ENCODE peak calls at places on chromosome 4, in seven cellular contexts. One of them, this sample, is unnamed.

GRCh38 chr4:72969957-72970356 is 99.6 kb downstream of the COX18 start:
- DNase-seq in ovary: peak; percentile 20
- DNase-seq in right lobe of liver: no peak
- DNase-seq in mucosa of descending colon: no peak
- DNase-seq in colonic mucosa: no peak
- DNase-seq in K562: no peak
- DNase-seq in CD8-positive, alpha-beta T cell: no peak
- DNase-seq in this sample: no peak

GRCh38 chr4:38235338-38235737 is 275.1 kb downstream of the PTTG2 start:
- DNase-seq in right lobe of liver: no peak
- DNase-seq in ovary: no peak
- DNase-seq in CD8-positive, alpha-beta T cell: no peak
- DNase-seq in colonic mucosa: no peak
- DNase-seq in K562: no peak
- DNase-seq in mucosa of descending colon: no peak
- DNase-seq in this sample: no peak

GRCh38 chr4:109206610-109207009 is 95.8 kb downstream of the COL25A1 start:
- DNase-seq in K562: no peak
- DNase-seq in colonic mucosa: no peak
- DNase-seq in CD8-positive, alpha-beta T cell: no peak
- DNase-seq in mucosa of descending colon: no peak
- DNase-seq in right lobe of liver: no peak
- DNase-seq in ovary: no peak
- DNase-seq in this sample: no peak

GRCh38 chr4:20684852-20685763 is 15.2 kb upstream of the PACRGL start:
- DNase-seq in mucosa of descending colon: no peak
- DNase-seq in K562: peak; percentile 28
- DNase-seq in CD8-positive, alpha-beta T cell: no peak
- DNase-seq in ovary: no peak
- DNase-seq in colonic mucosa: no peak
- DNase-seq in right lobe of liver: no peak
- DNase-seq in this sample: no peak

GRCh38 chr4:152807294-152807829 is 27.6 kb downstream of the ARFIP1 start:
- DNase-seq in CD8-positive, alpha-beta T cell: no peak
- DNase-seq in right lobe of liver: no peak
- DNase-seq in colonic mucosa: no peak
- DNase-seq in mucosa of descending colon: no peak
- DNase-seq in K562: no peak
- DNase-seq in ovary: no peak
- DNase-seq in this sample: no peak

GRCh38 chr4:189940178-189941004 is at the start of gene FRG1:
- DNase-seq in right lobe of liver: peak; percentile 97
- DNase-seq in K562: peak; percentile 95
- DNase-seq in colonic mucosa: peak; percentile 95
- DNase-seq in mucosa of descending colon: peak; percentile 97
- DNase-seq in CD8-positive, alpha-beta T cell: peak; percentile 96
- DNase-seq in ovary: peak; percentile 95
- DNase-seq in this sample: peak; percentile 97

GRCh38 chr4:18082254-18082653 is 60.7 kb upstream of the LCORL start:
- DNase-seq in ovary: no peak
- DNase-seq in CD8-positive, alpha-beta T cell: no peak
- DNase-seq in right lobe of liver: no peak
- DNase-seq in mucosa of descending colon: no peak
- DNase-seq in colonic mucosa: no peak
- DNase-seq in K562: no peak
- DNase-seq in this sample: no peak

GRCh38 chr4:81166431-81166830 is 48.6 kb downstream of the PRKG2 start:
- DNase-seq in K562: no peak
- DNase-seq in ovary: no peak
- DNase-seq in colonic mucosa: no peak
- DNase-seq in right lobe of liver: no peak
- DNase-seq in CD8-positive, alpha-beta T cell: no peak
- DNase-seq in mucosa of descending colon: no peak
- DNase-seq in this sample: no peak

GRCh38 chr4:126306152-126306869 is 991.6 kb downstream of the FAT4 start:
- DNase-seq in ovary: no peak
- DNase-seq in colonic mucosa: no peak
- DNase-seq in mucosa of descending colon: no peak
- DNase-seq in CD8-positive, alpha-beta T cell: no peak
- DNase-seq in K562: no peak
- DNase-seq in right lobe of liver: no peak
- DNase-seq in this sample: no peak

GRCh38 chr4:78362310-78362709 is 189.3 kb upstream of the ANXA3 start:
- DNase-seq in ovary: no peak
- DNase-seq in right lobe of liver: no peak
- DNase-seq in colonic mucosa: no peak
- DNase-seq in CD8-positive, alpha-beta T cell: no peak
- DNase-seq in K562: no peak
- DNase-seq in mucosa of descending colon: no peak
- DNase-seq in this sample: no peak

GRCh38 chr4:73897380-73898136 is 28.4 kb downstream of the CXCL1 start:
- DNase-seq in ovary: no peak
- DNase-seq in mucosa of descending colon: no peak
- DNase-seq in right lobe of liver: no peak
- DNase-seq in K562: no peak
- DNase-seq in CD8-positive, alpha-beta T cell: no peak
- DNase-seq in colonic mucosa: no peak
- DNase-seq in this sample: no peak

GRCh38 chr4:41572414-41572986 is 34.5 kb downstream of the LIMCH1 start:
- DNase-seq in CD8-positive, alpha-beta T cell: no peak
- DNase-seq in ovary: no peak
- DNase-seq in right lobe of liver: no peak
- DNase-seq in colonic mucosa: no peak
- DNase-seq in mucosa of descending colon: no peak
- DNase-seq in K562: no peak
- DNase-seq in this sample: no peak

GRCh38 chr4:15786743-15787142 is 8.6 kb downstream of the CD38 start:
- DNase-seq in right lobe of liver: no peak
- DNase-seq in ovary: no peak
- DNase-seq in K562: no peak
- DNase-seq in CD8-positive, alpha-beta T cell: no peak
- DNase-seq in colonic mucosa: no peak
- DNase-seq in mucosa of descending colon: no peak
- DNase-seq in this sample: no peak

GRCh38 chr4:122152699-122153328 is 683 bp downstream of the BLTP1 start:
- DNase-seq in right lobe of liver: peak; percentile 57
- DNase-seq in mucosa of descending colon: peak; percentile 73
- DNase-seq in CD8-positive, alpha-beta T cell: peak; percentile 3
- DNase-seq in ovary: no peak
- DNase-seq in K562: peak; percentile 37
- DNase-seq in colonic mucosa: peak; percentile 54
- DNase-seq in this sample: no peak

GRCh38 chr4:148883891-148884290 is 441.7 kb upstream of the NR3C2 start:
- DNase-seq in K562: no peak
- DNase-seq in colonic mucosa: no peak
- DNase-seq in CD8-positive, alpha-beta T cell: no peak
- DNase-seq in mucosa of descending colon: no peak
- DNase-seq in ovary: no peak
- DNase-seq in right lobe of liver: no peak
- DNase-seq in this sample: no peak

GRCh38 chr4:73435984-73436383 is at the start of gene AFP:
- DNase-seq in ovary: no peak
- DNase-seq in colonic mucosa: no peak
- DNase-seq in CD8-positive, alpha-beta T cell: no peak
- DNase-seq in mucosa of descending colon: no peak
- DNase-seq in right lobe of liver: no peak
- DNase-seq in K562: no peak
- DNase-seq in this sample: no peak

GRCh38 chr4:101420661-101421060 is 73.3 kb upstream of the PPP3CA start:
- DNase-seq in CD8-positive, alpha-beta T cell: no peak
- DNase-seq in mucosa of descending colon: no peak
- DNase-seq in right lobe of liver: no peak
- DNase-seq in colonic mucosa: no peak
- DNase-seq in K562: no peak
- DNase-seq in ovary: no peak
- DNase-seq in this sample: no peak

GRCh38 chr4:157195374-157195773 is 25.2 kb upstream of the GRIA2 start:
- DNase-seq in ovary: no peak
- DNase-seq in CD8-positive, alpha-beta T cell: no peak
- DNase-seq in K562: no peak
- DNase-seq in colonic mucosa: no peak
- DNase-seq in mucosa of descending colon: no peak
- DNase-seq in right lobe of liver: no peak
- DNase-seq in this sample: no peak

GRCh38 chr4:144611850-144612249 is 34.1 kb upstream of the HHIP start:
- DNase-seq in K562: peak; percentile 18
- DNase-seq in ovary: no peak
- DNase-seq in mucosa of descending colon: no peak
- DNase-seq in colonic mucosa: no peak
- DNase-seq in right lobe of liver: no peak
- DNase-seq in CD8-positive, alpha-beta T cell: no peak
- DNase-seq in this sample: peak; percentile 17

GRCh38 chr4:87010192-87010591 is 75.4 kb downstream of the AFF1 start:
- DNase-seq in right lobe of liver: no peak
- DNase-seq in CD8-positive, alpha-beta T cell: no peak
- DNase-seq in colonic mucosa: no peak
- DNase-seq in K562: peak; percentile 42
- DNase-seq in ovary: no peak
- DNase-seq in mucosa of descending colon: no peak
- DNase-seq in this sample: no peak

GRCh38 chr4:87011340-87012034 is 76.7 kb downstream of the AFF1 start:
- DNase-seq in K562: peak; percentile 84
- DNase-seq in CD8-positive, alpha-beta T cell: no peak
- DNase-seq in mucosa of descending colon: no peak
- DNase-seq in ovary: no peak
- DNase-seq in colonic mucosa: peak; percentile 45
- DNase-seq in right lobe of liver: no peak
- DNase-seq in this sample: no peak

GRCh38 chr4:87014284-87014782 is 79.5 kb downstream of the AFF1 start:
- DNase-seq in mucosa of descending colon: no peak
- DNase-seq in right lobe of liver: no peak
- DNase-seq in K562: no peak
- DNase-seq in ovary: no peak
- DNase-seq in CD8-positive, alpha-beta T cell: no peak
- DNase-seq in colonic mucosa: no peak
- DNase-seq in this sample: no peak

GRCh38 chr4:87009095-87009648 is 74.4 kb downstream of the AFF1 start:
- DNase-seq in colonic mucosa: peak; percentile 62
- DNase-seq in ovary: no peak
- DNase-seq in K562: peak; percentile 50
- DNase-seq in CD8-positive, alpha-beta T cell: no peak
- DNase-seq in right lobe of liver: no peak
- DNase-seq in mucosa of descending colon: peak; percentile 37
- DNase-seq in this sample: no peak

GRCh38 chr4:87012265-87012953 is 77.6 kb downstream of the AFF1 start:
- DNase-seq in K562: no peak
- DNase-seq in CD8-positive, alpha-beta T cell: no peak
- DNase-seq in right lobe of liver: no peak
- DNase-seq in mucosa of descending colon: no peak
- DNase-seq in colonic mucosa: peak; percentile 61
- DNase-seq in ovary: no peak
- DNase-seq in this sample: peak; percentile 66
- H3K4me1 ChIP-seq in K562: peaks cover 36% of the 10 kb centered on the region
- H3K4me1 ChIP-seq in CD8-positive, alpha-beta T cell: peaks cover 57% of the 10 kb centered on the region
- H3K4me1 ChIP-seq in right lobe of liver: no peaks in the 10 kb centered on the region
- H3K4me1 ChIP-seq in mucosa of descending colon: peaks cover 56% of the 10 kb centered on the region
- H3K4me1 ChIP-seq in colonic mucosa: no peaks in the 10 kb centered on the region
- H3K4me1 ChIP-seq in ovary: peaks cover 8% of the 10 kb centered on the region
- H3K4me1 ChIP-seq in this sample: peaks cover 76% of the 10 kb centered on the region

DNA sequence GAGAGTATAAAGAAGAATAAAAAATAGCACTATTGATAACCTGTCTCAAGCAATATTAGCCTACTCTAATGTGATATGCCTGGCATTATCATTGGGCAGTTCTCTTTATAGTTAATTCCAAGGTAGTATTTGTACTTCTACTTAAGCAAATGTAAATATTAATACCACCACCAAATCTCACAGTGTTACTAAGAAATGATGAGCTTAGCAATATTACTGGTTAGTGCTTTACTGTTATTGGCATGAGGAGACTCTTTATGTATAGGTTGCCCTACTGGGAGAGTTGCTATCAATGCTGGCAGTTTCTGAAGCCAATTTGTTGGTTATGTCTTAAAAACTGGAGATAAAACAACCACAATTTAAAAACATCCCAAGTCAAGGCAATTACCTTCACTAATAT is 155.7 kb downstream of the CDS1 start:
- DNase-seq in right lobe of liver: no peak
- DNase-seq in CD8-positive, alpha-beta T cell: no peak
- DNase-seq in ovary: no peak
- DNase-seq in mucosa of descending colon: no peak
- DNase-seq in K562: no peak
- DNase-seq in colonic mucosa: no peak
- DNase-seq in this sample: no peak
- TF ChIP-seq CTCF in right lobe of liver: no peak
- TF ChIP-seq CTCF in CD8-positive, alpha-beta T cell: no peak
- TF ChIP-seq CTCF in ovary: no peak
- TF ChIP-seq CTCF in mucosa of descending colon: no peak
- TF ChIP-seq CTCF in K562: no peak
- TF ChIP-seq CTCF in colonic mucosa: no peak
- TF ChIP-seq CTCF in this sample: no peak

GRCh38 chr4:3127129-3127528 is 52.6 kb downstream of the HTT start:
- DNase-seq in K562: no peak
- DNase-seq in CD8-positive, alpha-beta T cell: no peak
- DNase-seq in mucosa of descending colon: no peak
- DNase-seq in colonic mucosa: no peak
- DNase-seq in right lobe of liver: no peak
- DNase-seq in ovary: no peak
- DNase-seq in this sample: no peak
- H3K36me3 ChIP-seq in K562: peaks cover 50% of the 10 kb centered on the region
- H3K36me3 ChIP-seq in CD8-positive, alpha-beta T cell: peaks cover 35% of the 10 kb centered on the region
- H3K36me3 ChIP-seq in mucosa of descending colon: peaks cover 11% of the 10 kb centered on the region
- H3K36me3 ChIP-seq in colonic mucosa: no peaks in the 10 kb centered on the region
- H3K36me3 ChIP-seq in right lobe of liver: peaks cover 10% of the 10 kb centered on the region
- H3K36me3 ChIP-seq in ovary: no peaks in the 10 kb centered on the region
- H3K36me3 ChIP-seq in this sample: peaks cover 3% of the 10 kb centered on the region

DNA sequence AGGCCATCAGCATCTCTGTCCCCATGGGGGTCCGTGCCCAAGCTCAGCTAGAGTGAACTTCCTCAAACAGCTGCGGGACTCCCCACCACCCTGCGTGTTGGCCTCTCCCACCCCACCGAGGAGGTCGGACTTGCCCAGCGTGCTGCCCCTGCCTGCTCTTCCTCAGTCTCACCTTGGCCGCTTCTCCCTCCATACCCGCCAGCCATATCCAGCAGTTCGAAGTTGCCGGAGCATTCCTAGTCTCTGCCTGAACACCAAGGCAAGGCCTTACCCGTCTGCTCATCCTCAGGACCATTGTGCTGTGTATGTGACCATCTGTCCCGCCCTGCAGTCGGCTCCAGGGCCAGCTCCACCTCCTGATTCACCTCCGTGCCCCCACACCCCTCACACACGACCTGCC is 84.5 kb downstream of the WFS1 start:
- DNase-seq in mucosa of descending colon: no peak
- DNase-seq in right lobe of liver: no peak
- DNase-seq in K562: no peak
- DNase-seq in CD8-positive, alpha-beta T cell: no peak
- DNase-seq in ovary: no peak
- DNase-seq in colonic mucosa: no peak
- DNase-seq in this sample: no peak
- H3K4me1 ChIP-seq in mucosa of descending colon: no peaks in the 10 kb centered on the region
- H3K4me1 ChIP-seq in right lobe of liver: no peaks in the 10 kb centered on the region
- H3K4me1 ChIP-seq in K562: no peaks in the 10 kb centered on the region
- H3K4me1 ChIP-seq in CD8-positive, alpha-beta T cell: no peaks in the 10 kb centered on the region
- H3K4me1 ChIP-seq in ovary: no peaks in the 10 kb centered on the region
- H3K4me1 ChIP-seq in colonic mucosa: no peaks in the 10 kb centered on the region
- H3K4me1 ChIP-seq in this sample: no peaks in the 10 kb centered on the region

GRCh38 chr4:6709230-6710114 is at the start of gene MRFAP1L1:
- DNase-seq in K562: peak; percentile 98
- DNase-seq in right lobe of liver: peak; percentile 95
- DNase-seq in mucosa of descending colon: peak; percentile 98
- DNase-seq in ovary: peak; percentile 96
- DNase-seq in CD8-positive, alpha-beta T cell: peak; percentile 96
- DNase-seq in colonic mucosa: peak; percentile 98
- DNase-seq in this sample: peak; percentile 96
- TF ChIP-seq CTCF in K562: no peak
- TF ChIP-seq CTCF in right lobe of liver: no peak
- TF ChIP-seq CTCF in mucosa of descending colon: no peak
- TF ChIP-seq CTCF in ovary: no peak
- TF ChIP-seq CTCF in CD8-positive, alpha-beta T cell: no peak
- TF ChIP-seq CTCF in colonic mucosa: no peak
- TF ChIP-seq CTCF in this sample: no peak

This sample was measured in pancreas.